ENCODE peak calls at places on chromosomes 7 and 10, in nine cellular contexts. M is GM06990, J is IMR-90, U is right lobe of liver, C is transverse colon, I is sigmoid colon, Q is epithelial cell of esophagus, A is right atrium auricular region, X is astrocyte of the spinal cord. S is an unnamed sample.
A peak's percentile ranks its signal among the peaks of the same experiment; 100 is the strongest.

GRCh38 chr7:14420768-14421167 is 431.3 kb upstream of the ETV1 start:
- DNase-seq in M (no peak), J (no peak), U (no peak), C (no peak), I (no peak), Q (no peak), A (no peak), X (no peak), S (no peak)

GRCh38 chr10:11212285-11212684 is 194.6 kb downstream of the CELF2 start:
- DNase-seq in M (no peak), J (no peak), U (no peak), C (no peak), I (no peak), Q (no peak), A (no peak), X (no peak), S (no peak)

GRCh38 chr7:12139421-12139820 is 71.7 kb upstream of the TMEM106B start:
- DNase-seq in M (no peak), J (no peak), U (no peak), C (no peak), I (no peak), Q (peak; percentile 24), A (no peak), X (peak; percentile 84), S (no peak)

GRCh38 chr10:51422311-51423120 is 276.9 kb downstream of the CSTF2T start:
- DNase-seq in M (peak; percentile 0), J (peak; percentile 76), U (peak; percentile 48), C (peak; percentile 63), I (peak; percentile 74), Q (peak; percentile 60), A (peak; percentile 76), X (peak; percentile 71), S (peak; percentile 12)

GRCh38 chr10:117254774-117255735 is 14.1 kb downstream of the SLC18A2 start:
- DNase-seq in M (no peak), J (no peak), U (no peak), C (no peak), I (no peak), Q (no peak), A (no peak), X (no peak), S (no peak)

GRCh38 chr7:78111384-78111783 is 312.8 kb downstream of the PHTF2 start:
- DNase-seq in M (no peak), J (no peak), U (no peak), C (no peak), I (no peak), Q (no peak), A (no peak), X (no peak), S (no peak)

GRCh38 chr10:24983946-24984345 is 31.5 kb upstream of the PRTFDC1 start:
- DNase-seq in M (no peak), J (no peak), U (no peak), C (no peak), I (no peak), Q (no peak), A (no peak), X (no peak), S (no peak)

GRCh38 chr10:86225098-86225782 is 141.4 kb downstream of the GRID1 start:
- DNase-seq in M (no peak), J (peak; percentile 55), U (no peak), C (no peak), I (no peak), Q (peak; percentile 19), A (no peak), X (peak; percentile 51), S (no peak)

DNA sequence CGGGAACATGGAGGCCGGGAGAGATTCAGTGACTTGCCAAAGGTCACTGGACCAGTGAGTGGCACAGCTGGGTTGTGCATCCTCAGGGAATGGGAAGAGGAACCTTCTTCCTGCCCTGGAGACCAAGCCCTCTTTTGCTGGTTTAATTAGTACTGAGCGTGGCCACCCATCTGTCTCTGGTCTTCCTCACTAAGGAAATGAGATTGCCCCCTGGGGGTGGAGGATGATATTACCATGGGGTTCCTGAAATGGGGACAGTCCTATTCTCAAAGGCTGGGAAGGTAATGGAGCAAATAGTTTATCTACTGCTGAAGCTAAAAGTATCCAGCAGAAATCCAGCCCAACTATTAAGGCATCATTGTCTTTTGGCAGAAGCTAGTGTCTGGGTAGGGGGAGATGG is 98.6 kb upstream of the FGFR2 start:
- DNase-seq in M (no peak), J (no peak), U (no peak), C (peak; percentile 49), I (no peak), Q (peak; percentile 26), A (no peak), X (no peak), S (no peak)
- TF ChIP-seq CTCF in M (peak; percentile 54), J (no peak), U (peak; percentile 17), C (peak; percentile 42), I (no peak), Q (peak; percentile 43), A (peak; percentile 46), X (peak; percentile 38), S (peak; percentile 51)

GRCh38 chr7:73683056-73683915 is at the start of the genes BUD23 and DNAJC30:
- DNase-seq in M (peak; percentile 93), J (peak; percentile 95), U (peak; percentile 98), C (peak; percentile 98), I (peak; percentile 99), Q (peak; percentile 99), A (peak; percentile 98), X (peak; percentile 97), S (peak; percentile 93)

GRCh38 chr7:73688288-73688687 is 4.9 kb downstream of the BUD23 start:
- DNase-seq in M (no peak), J (no peak), U (no peak), C (no peak), I (no peak), Q (no peak), A (no peak), X (no peak), S (no peak)

GRCh38 chr7:73683916-73684693 is 708 bp downstream of the BUD23 start:
- DNase-seq in M (no peak), J (no peak), U (no peak), C (no peak), I (no peak), Q (no peak), A (no peak), X (no peak), S (no peak)

GRCh38 chr7:73682745-73683055 is 553 bp downstream of the DNAJC30 start:
- DNase-seq in M (no peak), J (no peak), U (no peak), C (no peak), I (no peak), Q (no peak), A (no peak), X (no peak), S (no peak)

GRCh38 chr7:73685311-73685710 is 1.9 kb downstream of the BUD23 start:
- DNase-seq in M (no peak), J (no peak), U (no peak), C (no peak), I (no peak), Q (no peak), A (no peak), X (no peak), S (no peak)
- TF ChIP-seq CTCF in M (no peak), J (no peak), U (no peak), C (no peak), I (no peak), Q (no peak), A (no peak), X (no peak), S (no peak)

GRCh38 chr7:50406935-50407334 is 43.2 kb downstream of the FIGNL1 start:
- DNase-seq in M (no peak), J (no peak), U (no peak), C (no peak), I (no peak), Q (no peak), A (no peak), X (no peak), S (no peak)

GRCh38 chr7:50400114-50400513 is 50.0 kb downstream of the FIGNL1 start:
- DNase-seq in M (no peak), J (no peak), U (no peak), C (no peak), I (no peak), Q (peak; percentile 5), A (no peak), X (no peak), S (no peak)

GRCh38 chr7:50405246-50405645 is 44.9 kb downstream of the FIGNL1 start:
- DNase-seq in M (no peak), J (no peak), U (no peak), C (no peak), I (no peak), Q (no peak), A (no peak), X (no peak), S (no peak)

GRCh38 chr7:50399635-50400034 is 50.5 kb downstream of the FIGNL1 start:
- DNase-seq in M (no peak), J (no peak), U (no peak), C (no peak), I (no peak), Q (no peak), A (no peak), X (no peak), S (no peak)

DNA sequence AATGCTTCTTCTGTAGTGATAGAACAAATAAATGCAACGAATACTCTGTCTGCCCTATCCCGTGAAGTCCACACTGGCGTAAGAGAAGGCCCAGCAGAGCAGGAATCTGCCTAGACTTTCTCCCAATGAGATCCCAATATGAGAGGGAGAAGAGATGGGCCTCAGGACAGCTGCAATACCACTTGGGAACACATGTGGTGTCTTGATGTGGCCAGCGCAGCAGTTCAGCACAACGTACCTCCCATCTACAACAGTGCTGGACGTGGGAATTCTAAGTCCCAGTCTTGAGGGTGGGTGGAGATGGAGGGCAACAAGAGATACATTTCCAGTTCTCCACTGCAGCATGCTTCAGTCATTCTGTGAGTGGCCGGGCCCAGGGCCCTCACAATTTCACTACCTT is 45.8 kb downstream of the FIGNL1 start:
- DNase-seq in M (no peak), J (no peak), U (no peak), C (no peak), I (no peak), Q (no peak), A (peak; percentile 44), X (no peak), S (no peak)
- TF ChIP-seq CTCF in M (no peak), J (no peak), U (no peak), C (no peak), I (no peak), Q (no peak), A (no peak), X (no peak), S (peak; percentile 20)

GRCh38 chr7:142785841-142786250 is 15.1 kb downstream of the PRSS2 start:
- DNase-seq in M (no peak), J (no peak), U (no peak), C (peak; percentile 37), I (peak; percentile 25), Q (no peak), A (no peak), X (no peak), S (no peak)

GRCh38 chr7:142782922-142783900 is 12.4 kb downstream of the PRSS2 start:
- DNase-seq in M (peak; percentile 83), J (peak; percentile 89), U (peak; percentile 86), C (peak; percentile 90), I (peak; percentile 90), Q (peak; percentile 90), A (peak; percentile 93), X (peak; percentile 94), S (peak; percentile 79)

GRCh38 chr7:142787783-142788182 is 17.0 kb downstream of the PRSS2 start:
- DNase-seq in M (no peak), J (no peak), U (no peak), C (no peak), I (no peak), Q (no peak), A (no peak), X (no peak), S (no peak)

GRCh38 chr7:142787034-142787768 is 16.4 kb downstream of the PRSS2 start:
- DNase-seq in M (no peak), J (no peak), U (no peak), C (no peak), I (no peak), Q (no peak), A (no peak), X (no peak), S (no peak)

GRCh38 chr7:142784096-142784495 is 13.3 kb downstream of the PRSS2 start:
- DNase-seq in M (no peak), J (no peak), U (no peak), C (no peak), I (peak; percentile 3), Q (no peak), A (no peak), X (no peak), S (no peak)
- TF ChIP-seq CTCF in M (no peak), J (no peak), U (no peak), C (no peak), I (no peak), Q (no peak), A (no peak), X (no peak), S (no peak)